ENCODE peak calls at places on chromosome 10, in nine cellular contexts. B, F, R, N, D, Q, Y, J and W are unnamed samples.

GRCh38 chr10:94052901-94053638 is 59.3 kb downstream of the PLCE1 start:
- DNase-seq in Q (no peak), D (no peak), N (peak; percentile 55), Y (no peak), R (no peak), B (no peak), J (no peak), F (no peak), W (no peak)

GRCh38 chr10:65861249-65861648 is 1064.6 kb upstream of the LRRTM3 start:
- DNase-seq in B (peak; percentile 2), Y (no peak), F (no peak), N (no peak), D (peak; percentile 88), Q (no peak), J (no peak), R (no peak), W (no peak)

GRCh38 chr10:22427890-22428571 is 82.7 kb downstream of the SPAG6 start:
- DNase-seq in D (no peak), R (no peak), Y (no peak), B (peak; percentile 72), N (peak; percentile 90), F (no peak), Q (no peak), J (peak; percentile 99), W (peak; percentile 97)

GRCh38 chr10:7488418-7488829 is 77.6 kb upstream of the SFMBT2 start:
- DNase-seq in Q (no peak), R (no peak), F (no peak), J (peak; percentile 20), D (no peak), Y (no peak), N (no peak), B (peak; percentile 67), W (no peak)

GRCh38 chr10:86400705-86401587 is 34.4 kb upstream of the GRID1 start:
- DNase-seq in F (peak; percentile 41), Y (peak; percentile 82), J (no peak), N (peak; percentile 28), B (peak; percentile 31), Q (peak; percentile 90), D (no peak), R (peak; percentile 65), W (no peak)

GRCh38 chr10:93074137-93074596 is 474 bp downstream of the CYP26A1 start:
- DNase-seq in R (no peak), Y (no peak), D (peak; percentile 67), N (no peak), B (no peak), F (no peak), Q (peak; percentile 70), J (no peak), W (no peak)

GRCh38 chr10:91891285-91892001 is 17.8 kb downstream of the FGFBP3 start:
- DNase-seq in F (no peak), Q (no peak), R (no peak), J (peak; percentile 96), N (peak; percentile 51), B (peak; percentile 88), D (no peak), Y (no peak), W (no peak)

GRCh38 chr10:12181065-12181775 is 14.5 kb downstream of the NUDT5 start:
- DNase-seq in N (no peak), R (peak; percentile 32), F (peak; percentile 21), D (no peak), B (peak; percentile 66), Q (peak; percentile 79), Y (peak; percentile 79), J (no peak), W (no peak)

GRCh38 chr10:53395449-53395848 is 622.9 kb upstream of the MBL2 start:
- DNase-seq in Y (no peak), B (no peak), F (no peak), N (no peak), Q (no peak), R (no peak), D (peak; percentile 44), J (no peak), W (no peak)

GRCh38 chr10:118698421-118698820 is 56.3 kb downstream of the CACUL1 start:
- DNase-seq in Q (no peak), F (peak; percentile 16), B (peak; percentile 82), J (peak; percentile 46), N (peak; percentile 41), Y (peak; percentile 86), R (peak; percentile 65), D (peak; percentile 91), W (no peak)

GRCh38 chr10:43348511-43349312 is 22.7 kb upstream of the FXYD4 start:
- DNase-seq in R (peak; percentile 74), Y (peak; percentile 86), J (peak; percentile 74), F (peak; percentile 70), N (peak; percentile 80), D (peak; percentile 91), Q (peak; percentile 96), B (peak; percentile 87), W (peak; percentile 19)

GRCh38 chr10:100828744-100829102 is 83.3 kb downstream of the PAX2 start:
- DNase-seq in F (no peak), J (no peak), B (no peak), Q (no peak), Y (peak; percentile 34), D (peak; percentile 44), R (no peak), N (no peak), W (no peak)

GRCh38 chr10:63713191-63714144 is 192.3 kb downstream of the REEP3 start:
- DNase-seq in B (peak; percentile 83), Y (no peak), D (peak; percentile 98), R (no peak), Q (peak; percentile 84), J (peak; percentile 98), F (no peak), N (peak; percentile 82), W (peak; percentile 97)

GRCh38 chr10:129761166-129761565 is 202.9 kb downstream of the EBF3 start:
- DNase-seq in B (no peak), D (no peak), R (no peak), Y (no peak), F (no peak), N (no peak), J (no peak), Q (peak; percentile 75), W (no peak)

GRCh38 chr10:99983280-99983988 is 26.3 kb downstream of the DNMBP start:
- DNase-seq in R (no peak), B (peak; percentile 94), Q (peak; percentile 85), J (peak; percentile 99), Y (no peak), N (peak; percentile 94), D (no peak), F (no peak), W (peak; percentile 53)

GRCh38 chr10:79400567-79401004 is 44.8 kb downstream of the ZCCHC24 start:
- DNase-seq in Q (no peak), F (peak; percentile 37), Y (peak; percentile 41), B (peak; percentile 48), J (peak; percentile 42), N (no peak), D (peak; percentile 57), R (peak; percentile 15), W (no peak)

GRCh38 chr10:62650411-62650810 is 154.1 kb upstream of the ADO start:
- DNase-seq in R (no peak), J (no peak), F (no peak), D (no peak), B (no peak), N (no peak), Y (no peak), Q (no peak), W (no peak)

GRCh38 chr10:91210435-91210834 is 10.0 kb upstream of the PCGF5 start:
- DNase-seq in R (no peak), Y (no peak), F (no peak), N (no peak), B (no peak), J (no peak), D (no peak), Q (no peak), W (no peak)